ENCODE peak calls at places on chromosomes 12 and 14, in four cellular contexts. C is K562, N is GM12878, J is HepG2. E is an unnamed sample.

GRCh38 chr14:101973356-101973755 is 9.0 kb downstream of the DYNC1H1 start:
- DNase-seq in C (no peak), N (no peak), J (no peak), E (no peak)

GRCh38 chr14:102418853-102419240 is 56.1 kb downstream of the TECPR2 start:
- DNase-seq in C (no peak), N (no peak), J (no peak), E (no peak)

GRCh38 chr12:89350260-89350659 is 2.0 kb downstream of the DUSP6 start:
- DNase-seq in C (no peak), N (no peak), J (no peak), E (no peak)

GRCh38 chr12:46110928-46111699 is 120.7 kb upstream of the SCAF11 start:
- DNase-seq in C (no peak), N (no peak), J (peak), E (no peak)

GRCh38 chr14:93005135-93005813 is 82.3 kb downstream of the CHGA start:
- DNase-seq in C (no peak), N (no peak), J (no peak), E (no peak)

GRCh38 chr14:90553921-90554336 is 157.1 kb downstream of the CALM1 start:
- DNase-seq in C (no peak), N (no peak), J (no peak), E (no peak)

GRCh38 chr12:86565038-86565437 is 308.8 kb upstream of the MGAT4C start:
- DNase-seq in C (no peak), N (no peak), J (no peak), E (no peak)

GRCh38 chr14:63524537-63525155 is 18.5 kb downstream of the PPP2R5E start:
- DNase-seq in C (no peak), N (peak), J (no peak), E (no peak)

GRCh38 chr12:122031342-122032216 is 9.9 kb downstream of the BCL7A start:
- DNase-seq in C (peak), N (no peak), J (no peak), E (peak)

GRCh38 chr12:79927772-79928474 is 7.0 kb downstream of the PPP1R12A start:
- DNase-seq in C (peak), N (peak), J (no peak), E (no peak)

GRCh38 chr14:61997146-61997545 is 234.9 kb downstream of the SNAPC1 start:
- DNase-seq in C (no peak), N (no peak), J (no peak), E (no peak)

GRCh38 chr14:58747181-58747580 is 109.4 kb downstream of the DACT1 start:
- DNase-seq in C (no peak), N (no peak), J (no peak), E (no peak)

GRCh38 chr14:35881280-35881679 is 55.1 kb downstream of the BRMS1L start:
- DNase-seq in C (no peak), N (no peak), J (no peak), E (no peak)

GRCh38 chr12:116045158-116045557 is 232.3 kb downstream of the MED13L start:
- DNase-seq in C (no peak), N (no peak), J (no peak), E (no peak)

GRCh38 chr14:22606380-22606779 is 8.3 kb downstream of the ABHD4 start:
- DNase-seq in C (no peak), N (no peak), J (peak), E (no peak)

GRCh38 chr12:90058721-90059120 is 350.1 kb upstream of the ATP2B1 start:
- DNase-seq in C (no peak), N (no peak), J (no peak), E (no peak)

GRCh38 chr12:41514050-41514449 is 325.9 kb downstream of the PDZRN4 start:
- DNase-seq in C (no peak), N (no peak), J (no peak), E (no peak)

GRCh38 chr12:131536337-131536736 is 174.6 kb upstream of the SFSWAP start:
- DNase-seq in C (no peak), N (no peak), J (no peak), E (no peak)

GRCh38 chr12:96743606-96744005 is 163.5 kb upstream of the NEDD1 start:
- DNase-seq in C (no peak), N (no peak), J (no peak), E (no peak)

GRCh38 chr14:58078068-58078467 is 73.9 kb downstream of the ARMH4 start:
- DNase-seq in C (no peak), N (no peak), J (no peak), E (no peak)

GRCh38 chr14:93016275-93016845 is 93.4 kb downstream of the CHGA start:
- DNase-seq in C (no peak), N (no peak), J (no peak), E (no peak)

GRCh38 chr12:3192221-3192620 is 115.0 kb downstream of the TSPAN9 start:
- DNase-seq in C (no peak), N (no peak), J (no peak), E (no peak)

GRCh38 chr12:5388581-5389535 is 43.0 kb upstream of the NTF3 start:
- DNase-seq in C (no peak), N (no peak), J (no peak), E (no peak)

GRCh38 chr12:132205271-132206092 is 61.2 kb downstream of the NOC4L start:
- DNase-seq in C (no peak), N (no peak), J (no peak), E (no peak)

GRCh38 chr12:14961466-14962155 is at the start of gene ARHGDIB:
- DNase-seq in C (peak), N (peak), J (no peak), E (no peak)

GRCh38 chr14:91126761-91127160 is 12.9 kb downstream of the DGLUCY start:
- DNase-seq in C (no peak), N (no peak), J (no peak), E (no peak)

GRCh38 chr14:98144964-98145363 is 1127.0 kb downstream of the BCL11B start:
- DNase-seq in C (no peak), N (no peak), J (no peak), E (no peak)

GRCh38 chr14:100988411-100988900 is 84.9 kb upstream of the RTL1 start:
- DNase-seq in C (no peak), N (peak), J (peak), E (no peak)

GRCh38 chr14:81565441-81566290 is 32.0 kb upstream of the SEL1L start:
- DNase-seq in C (peak), N (no peak), J (peak), E (peak)

GRCh38 chr14:98101323-98101722 is 1170.7 kb downstream of the BCL11B start:
- DNase-seq in C (no peak), N (no peak), J (no peak), E (no peak)

GRCh38 chr14:22852940-22853767 is 16.8 kb downstream of the MMP14 start:
- DNase-seq in C (peak), N (peak), J (peak), E (peak)

GRCh38 chr14:69539631-69540410 is 34.9 kb downstream of the CCDC177 start:
- DNase-seq in C (no peak), N (no peak), J (no peak), E (no peak)

GRCh38 chr12:120758798-120759590 is 33.4 kb downstream of the ACADS start:
- DNase-seq in C (no peak), N (no peak), J (no peak), E (no peak)

GRCh38 chr14:34678306-34678705 is 36.1 kb downstream of the CFL2 start:
- DNase-seq in C (no peak), N (no peak), J (no peak), E (no peak)
- TF ChIP-seq FOXM1 in C (no peak), N (no peak), J (no peak), E (no peak)

DNA sequence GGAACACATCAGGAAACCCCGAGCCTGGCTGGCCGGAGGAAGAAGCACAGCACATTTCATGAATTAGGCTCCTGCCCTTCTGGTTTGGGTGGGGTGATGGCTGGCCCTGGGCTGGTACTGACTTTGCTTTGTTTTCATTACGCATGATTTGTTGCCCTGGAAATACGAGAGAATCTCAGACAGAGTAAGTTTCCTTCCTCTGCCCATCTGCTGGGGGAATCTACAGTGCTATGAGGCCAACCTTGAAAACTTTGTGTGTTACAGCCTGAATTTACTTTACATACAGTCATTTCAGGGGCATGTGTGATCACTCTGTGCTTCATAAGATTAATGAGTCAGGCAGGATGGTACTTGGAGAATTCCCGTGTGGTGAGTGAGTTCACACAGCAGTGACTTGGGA is 20.5 kb upstream of the SLC5A8 start:
- DNase-seq in C (no peak), N (no peak), J (no peak), E (no peak)
- TF ChIP-seq BHLHE40 in C (no peak), N (no peak), J (no peak), E (no peak)

DNA sequence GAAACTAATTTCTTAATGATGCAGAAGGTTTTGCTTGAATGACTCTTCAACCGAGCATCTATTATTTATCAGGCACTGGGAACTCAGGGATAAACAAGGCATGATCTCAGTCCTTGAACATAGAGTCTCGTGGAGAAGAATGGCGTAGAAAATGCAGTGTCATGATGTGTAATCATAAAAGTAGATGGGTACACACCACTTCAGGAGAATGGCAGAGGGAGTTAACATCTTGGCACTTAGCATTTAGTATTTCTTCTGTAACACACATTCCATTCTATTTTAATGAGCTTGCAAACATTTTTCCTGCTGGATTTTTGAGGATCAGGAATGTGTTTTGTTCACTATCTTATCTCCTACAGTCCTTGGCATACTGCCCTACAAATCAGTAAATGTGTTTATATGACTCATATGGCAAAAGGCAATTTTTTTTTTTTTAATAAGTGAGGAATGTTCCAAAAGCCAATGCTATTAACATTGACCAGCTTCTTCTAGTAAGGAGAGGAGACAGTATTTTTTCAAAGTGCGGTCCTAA is 3.8 kb downstream of the TXNRD1 start:
- DNase-seq in C (no peak), N (no peak), J (peak), E (no peak)
- TF ChIP-seq FOXM1 in C (no peak), N (no peak), J (no peak), E (no peak)

DNA sequence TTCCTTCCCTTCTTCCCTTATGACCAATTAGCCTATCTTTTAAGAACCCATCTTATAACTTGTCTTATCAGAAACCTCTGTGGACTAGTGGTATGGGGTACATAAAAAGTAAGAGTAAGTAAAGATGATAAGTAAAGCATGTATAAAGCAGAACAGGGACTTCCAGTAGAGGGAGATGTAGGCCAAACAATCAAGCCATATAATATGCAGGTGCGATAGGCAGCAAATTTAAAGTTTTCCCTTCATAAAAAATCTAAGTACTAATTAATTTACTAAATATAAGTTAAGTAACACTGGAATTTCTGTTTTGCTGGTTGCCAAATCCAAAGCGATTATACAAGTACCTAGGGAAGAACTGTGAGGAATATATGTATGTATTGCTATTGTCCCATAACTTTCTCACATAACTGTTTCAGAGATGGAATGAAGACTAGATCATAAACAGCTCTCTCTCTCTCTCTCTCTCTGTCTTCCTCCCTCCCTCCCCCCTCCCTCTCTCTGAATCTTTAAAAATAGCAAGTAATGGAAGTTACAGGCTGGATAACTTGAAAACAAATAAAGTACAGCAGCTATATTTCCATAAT is 25.7 kb downstream of the METTL25 start:
- DNase-seq in C (no peak), N (no peak), J (no peak), E (peak)
- TF ChIP-seq BHLHE40 in C (no peak), N (no peak), J (no peak), E (no peak)

GRCh38 chr12:6834254-6834653 is 6.0 kb downstream of the P3H3 start:
- DNase-seq in C (no peak), N (no peak), J (no peak), E (no peak)

GRCh38 chr12:6837370-6838060 is 3.2 kb upstream of the GNB3 start:
- DNase-seq in C (no peak), N (no peak), J (no peak), E (no peak)

GRCh38 chr12:6838854-6839253 is 1.9 kb upstream of the GNB3 start:
- DNase-seq in C (no peak), N (no peak), J (no peak), E (no peak)

GRCh38 chr12:6834873-6835272 is 5.9 kb upstream of the GNB3 start:
- DNase-seq in C (no peak), N (no peak), J (no peak), E (no peak)

DNA sequence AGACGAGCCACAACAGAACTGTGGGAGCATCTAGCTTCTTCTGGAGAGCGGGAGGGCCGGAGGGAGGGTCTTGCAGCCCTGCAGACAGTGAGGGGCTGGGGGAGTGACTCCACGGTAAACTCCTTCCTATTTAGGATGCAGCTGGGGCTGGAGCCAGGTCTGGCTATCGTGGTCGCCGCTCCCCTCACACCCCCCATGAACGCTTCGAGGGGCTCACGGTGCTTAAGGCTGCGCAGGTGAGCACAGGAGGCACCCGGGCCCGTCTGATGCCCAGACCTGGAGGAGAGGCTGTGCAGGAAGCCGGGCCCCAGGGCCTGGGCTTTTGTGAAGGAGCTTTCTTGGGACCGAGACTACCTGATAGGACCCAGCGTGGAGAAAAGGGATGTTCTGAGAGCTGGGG is 3.9 kb upstream of the GNB3 start:
- DNase-seq in C (no peak), N (no peak), J (no peak), E (no peak)
- TF ChIP-seq FOXM1 in C (no peak), N (no peak), J (no peak), E (no peak)

GRCh38 chr12:52394836-52395405 is 9.5 kb upstream of the KRT84 start:
- DNase-seq in C (no peak), N (no peak), J (no peak), E (no peak)
- TF ChIP-seq BHLHE40 in C (no peak), N (no peak), J (no peak), E (no peak)